ENCODE peak calls at places on chromosomes 6 and 20, in four cellular contexts. C is IMR-90, X is neuronal stem cell, O is mesendoderm. W is an unnamed sample.

GRCh38 chr6:151524059-151524458 is 30.2 kb downstream of the CCDC170 start:
- DNase-seq in C (no peak), X (no peak), O (peak), W (no peak)

GRCh38 chr20:41137412-41138216 is at the start of gene PLCG1:
- DNase-seq in C (peak), X (peak), O (peak), W (peak)

GRCh38 chr6:70651326-70651905 is 16.3 kb upstream of the SMAP1 start:
- DNase-seq in C (no peak), X (no peak), O (no peak), W (no peak)

GRCh38 chr6:12163149-12163548 is 127.0 kb upstream of the EDN1 start:
- DNase-seq in C (no peak), X (no peak), O (no peak), W (no peak)

GRCh38 chr20:47352332-47353223 is 3.9 kb downstream of the ZMYND8 start:
- DNase-seq in C (no peak), X (no peak), O (peak), W (no peak)

GRCh38 chr6:11426571-11426970 is 111.0 kb upstream of the TMEM170B start:
- DNase-seq in C (no peak), X (no peak), O (no peak), W (no peak)

GRCh38 chr6:11354019-11354418 is 121.6 kb upstream of the NEDD9 start:
- DNase-seq in C (peak), X (no peak), O (no peak), W (peak)

GRCh38 chr6:127402890-127403617 is 56.1 kb downstream of the KIAA0408 start:
- DNase-seq in C (no peak), X (no peak), O (no peak), W (no peak)

GRCh38 chr6:30998785-30999184 is 11.5 kb upstream of the MUC22 start:
- DNase-seq in C (no peak), X (no peak), O (no peak), W (no peak)

GRCh38 chr6:36028088-36028886 is 679 bp downstream of the MAPK14 start:
- DNase-seq in C (peak), X (peak), O (peak), W (peak)

GRCh38 chr20:37392441-37393195 is 46.7 kb downstream of the SRC start:
- DNase-seq in C (no peak), X (no peak), O (peak), W (no peak)

GRCh38 chr20:44896583-44896982 is 11.1 kb downstream of the YWHAB start:
- DNase-seq in C (peak), X (no peak), O (no peak), W (peak)

GRCh38 chr6:6362051-6362450 is 41.6 kb upstream of the F13A1 start:
- DNase-seq in C (no peak), X (no peak), O (no peak), W (no peak)

GRCh38 chr6:48777411-48777810 is 666.4 kb upstream of the PTCHD4 start:
- DNase-seq in C (no peak), X (no peak), O (no peak), W (no peak)

GRCh38 chr6:151052021-151052646 is 186.6 kb downstream of the MTHFD1L start:
- DNase-seq in C (no peak), X (no peak), O (no peak), W (no peak)

GRCh38 chr20:3784226-3784853 is 2.2 kb downstream of the CENPB start:
- DNase-seq in C (no peak), X (no peak), O (no peak), W (no peak)
- H3K4me3 ChIP-seq in C (no peak), X (no peak), O (no peak), W (no peak)

DNA sequence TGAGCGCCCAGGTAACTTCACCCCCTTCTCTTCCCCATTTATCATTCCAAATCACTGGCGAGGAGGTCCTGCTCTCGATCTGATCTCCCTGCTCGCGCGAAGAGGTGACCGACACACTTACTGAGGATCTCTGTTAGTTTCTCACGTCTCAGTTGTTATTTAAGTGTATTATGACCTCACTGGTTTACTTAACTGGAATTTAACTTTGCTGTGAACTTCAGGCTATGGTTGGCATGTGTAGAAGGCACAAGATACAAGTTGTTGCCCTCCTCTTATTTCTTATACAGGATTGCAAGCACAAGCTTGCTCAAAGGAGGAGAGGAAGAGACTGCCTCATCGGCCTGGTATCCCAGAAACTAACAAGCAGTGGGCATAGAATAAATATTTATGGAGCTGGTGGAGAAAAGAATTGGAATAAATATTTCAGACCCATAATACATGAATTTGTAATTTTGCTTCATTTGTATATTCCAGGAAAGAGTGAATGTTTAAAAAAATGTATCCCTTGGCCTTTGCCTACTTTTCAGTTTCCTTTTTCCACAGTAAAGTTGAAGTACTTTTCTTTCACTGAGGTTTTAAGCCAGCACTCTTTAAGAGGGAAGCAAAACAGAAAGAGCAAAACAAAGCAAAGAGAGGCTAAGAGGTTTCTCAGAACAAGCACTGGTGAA is 1.3 kb downstream of the RNF217 start:
- DNase-seq in C (peak), X (no peak), O (peak), W (peak)
- H3K18ac ChIP-seq in C (peak), X (no peak), O (peak), W (peak)

GRCh38 chr6:168318579-168319278 is 848 bp downstream of the DACT2 start:
- DNase-seq in C (no peak), X (no peak), O (no peak), W (no peak)
- H3K4me3 ChIP-seq in C (no peak), X (peak), O (no peak), W (no peak)

GRCh38 chr20:62751551-62752150 is 43.0 kb downstream of the NTSR1 start:
- DNase-seq in C (no peak), X (no peak), O (no peak), W (no peak)
- H3K18ac ChIP-seq in C (peak), X (peak), O (no peak), W (no peak)

DNA sequence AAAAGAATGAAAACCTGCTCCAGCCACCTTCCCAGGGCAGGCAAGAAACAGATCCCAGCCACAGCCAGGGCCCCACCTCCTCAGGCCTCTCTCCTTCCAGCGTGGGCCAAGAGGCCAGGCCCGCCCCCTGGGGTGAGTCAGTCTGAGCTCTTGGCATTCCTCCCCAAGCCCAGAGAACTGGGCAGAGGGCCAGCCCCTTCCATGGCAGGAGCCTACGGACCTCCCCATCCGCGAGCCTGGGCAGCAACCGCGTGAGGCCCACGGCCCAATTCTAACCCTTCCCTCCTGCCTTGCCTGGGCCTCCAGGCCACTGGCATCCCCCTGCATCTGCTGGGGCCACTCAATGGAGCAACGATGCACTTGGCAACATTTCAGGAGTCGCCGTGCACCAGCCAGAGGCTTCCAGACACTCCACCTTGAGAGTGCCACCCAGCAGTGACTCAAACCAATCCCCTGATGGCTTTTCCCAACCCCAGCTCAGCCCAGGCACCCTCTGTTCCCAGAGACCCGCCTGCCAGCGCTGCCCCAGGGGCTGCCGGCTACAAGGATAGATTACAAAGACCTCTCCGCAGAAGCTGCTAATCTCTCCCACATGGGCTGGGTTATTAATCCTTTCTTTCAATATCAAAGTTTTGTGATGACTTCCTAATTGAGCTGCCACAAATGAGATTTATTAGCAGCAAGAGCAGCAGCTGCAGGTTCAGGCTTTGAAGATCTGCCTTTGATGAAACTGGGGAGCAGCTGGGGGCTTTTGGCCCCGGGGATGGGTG is 85.8 kb downstream of the NFATC2 start:
- DNase-seq in C (peak), X (no peak), O (peak), W (peak)
- H3K4me3 ChIP-seq in C (no peak), X (no peak), O (no peak), W (peak)

GRCh38 chr6:28384143-28384533 is 15.4 kb downstream of the ZSCAN12 start:
- DNase-seq in C (no peak), X (no peak), O (no peak), W (no peak)

GRCh38 chr6:28380381-28380780 is 19.2 kb downstream of the ZSCAN12 start:
- DNase-seq in C (no peak), X (no peak), O (no peak), W (peak)

GRCh38 chr6:28377879-28378278 is 21.7 kb downstream of the ZSCAN12 start:
- DNase-seq in C (no peak), X (no peak), O (no peak), W (no peak)

GRCh38 chr6:28378644-28379043 is 20.9 kb downstream of the ZSCAN12 start:
- DNase-seq in C (no peak), X (no peak), O (no peak), W (no peak)

DNA sequence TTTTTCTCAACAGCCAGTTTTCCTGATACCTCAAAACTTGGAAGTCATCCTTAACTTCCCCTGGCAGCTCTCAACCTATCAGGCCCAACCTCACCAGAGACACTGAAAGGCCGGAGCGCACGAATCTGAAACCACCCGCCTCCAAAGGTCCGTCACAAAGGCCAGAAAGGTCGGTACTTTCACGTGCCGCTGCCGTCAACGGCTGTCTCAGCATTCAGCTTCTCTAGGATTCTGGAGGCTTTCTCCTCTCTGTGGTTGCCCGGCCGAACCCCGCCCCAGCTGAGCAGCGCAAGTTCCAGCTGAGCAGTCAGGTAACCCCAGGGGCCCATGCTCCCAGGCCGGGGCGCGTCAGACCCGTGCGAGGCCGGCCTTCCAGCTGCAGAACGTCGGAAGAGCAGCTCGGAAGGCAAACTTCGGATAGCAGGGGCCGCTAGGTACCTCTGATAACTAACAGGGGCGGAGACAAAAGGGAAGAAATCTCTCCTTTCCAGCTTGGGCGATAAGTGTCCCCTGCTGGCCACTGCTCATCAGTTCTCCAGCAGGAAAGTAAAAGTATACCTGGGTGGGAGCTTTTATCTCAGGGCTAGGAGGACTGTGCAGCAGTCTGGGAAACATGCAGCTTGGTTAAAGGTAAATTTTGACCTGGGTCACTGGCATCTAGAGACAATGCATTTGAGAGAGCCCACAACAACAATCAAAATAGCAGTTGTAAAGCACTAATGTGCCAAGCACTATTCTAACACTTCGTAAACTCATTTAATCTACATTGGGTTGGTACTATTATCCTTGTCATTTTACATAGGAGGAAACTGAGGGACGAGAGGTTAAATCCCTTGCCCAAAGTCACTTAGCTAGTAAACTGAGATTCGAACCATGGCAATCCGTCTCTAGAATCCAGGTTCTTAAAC is 16.1 kb downstream of the ZSCAN12 start:
- DNase-seq in C (peak), X (peak), O (peak), W (peak)
- H3K18ac ChIP-seq in C (no peak), X (peak), O (no peak), W (peak)